ENCODE peak calls at places on chromosomes 1 and 21, in seven cellular contexts. I is activated naive CD8-positive, alpha-beta T cell treated with anti-CD3 and anti-CD28 coated beads for 36 hours; S is activated CD4-positive, alpha-beta T cell treated with anti-CD3 and anti-CD28 coated beads, Interleukin-2, amount 10 ng/mL, durations not matched to agents 7 days and 5 days; F is GM06990; L is M059J; J is fibroblast of the aortic adventitia; W is dermis blood vessel endothelial cell. P is an unnamed sample.

GRCh38 chr1:245353915-245354775 is 199.4 kb downstream of the KIF26B start:
- DNase-seq in I (no peak), S (no peak), F (no peak), L (no peak), J (no peak), W (no peak), P (no peak)

GRCh38 chr1:112423207-112423606 is 27.2 kb downstream of the CTTNBP2NL start:
- DNase-seq in I (no peak), S (no peak), F (no peak), L (no peak), J (no peak), W (no peak), P (no peak)

GRCh38 chr1:23420778-23421177 is 3.8 kb downstream of the TCEA3 start:
- DNase-seq in I (no peak), S (no peak), F (no peak), L (no peak), J (no peak), W (no peak), P (no peak)

GRCh38 chr1:55217226-55217996 is 2.2 kb upstream of the USP24 start:
- DNase-seq in I (no peak), S (peak; percentile 29), F (no peak), L (peak; percentile 69), J (no peak), W (peak; percentile 22), P (no peak)

GRCh38 chr1:47630346-47630745 is 192.5 kb downstream of the FOXD2 start:
- DNase-seq in I (no peak), S (no peak), F (no peak), L (no peak), J (no peak), W (no peak), P (no peak)

GRCh38 chr1:78843111-78843908 is 163.2 kb downstream of the ADGRL4 start:
- DNase-seq in I (no peak), S (no peak), F (no peak), L (peak; percentile 18), J (peak; percentile 57), W (no peak), P (no peak)

GRCh38 chr1:14997646-14998276 is 155.8 kb upstream of the TMEM51 start:
- DNase-seq in I (no peak), S (no peak), F (no peak), L (peak; percentile 61), J (no peak), W (no peak), P (no peak)

GRCh38 chr21:45902292-45902995 is 79.1 kb upstream of the COL6A1 start:
- DNase-seq in I (no peak), S (no peak), F (no peak), L (no peak), J (no peak), W (no peak), P (no peak)

GRCh38 chr21:37374026-37374425 is 7.5 kb downstream of the DYRK1A start:
- DNase-seq in I (no peak), S (no peak), F (no peak), L (peak; percentile 66), J (peak; percentile 54), W (peak; percentile 85), P (no peak)

GRCh38 chr21:45845063-45845789 is 136.3 kb upstream of the COL6A1 start:
- DNase-seq in I (no peak), S (peak; percentile 26), F (no peak), L (no peak), J (no peak), W (no peak), P (no peak)

GRCh38 chr1:184060316-184060715 is 8.8 kb downstream of the TSEN15 start:
- DNase-seq in I (no peak), S (no peak), F (no peak), L (peak; percentile 61), J (peak; percentile 32), W (no peak), P (no peak)